ENCODE peak calls at places on chromosome 19, in five cellular contexts. One of them, this sample, is unnamed.

GRCh38 chr19:5960005-5961001 is 17.6 kb downstream of the RANBP3 start:
- DNase-seq in T-helper 1 cell: no peak
- DNase-seq in chondrocyte: no peak
- DNase-seq in CD4-positive, CD25-positive, alpha-beta regulatory T cell: no peak
- DNase-seq in AG04449: no peak
- DNase-seq in this sample: no peak

GRCh38 chr19:51422053-51422448 is 4.6 kb upstream of the SIGLEC10 start:
- DNase-seq in T-helper 1 cell: peak; percentile 70
- DNase-seq in chondrocyte: no peak
- DNase-seq in CD4-positive, CD25-positive, alpha-beta regulatory T cell: peak; percentile 64
- DNase-seq in AG04449: no peak
- DNase-seq in this sample: peak; percentile 53

GRCh38 chr19:16334421-16334820 is 9.8 kb downstream of the KLF2 start:
- DNase-seq in T-helper 1 cell: no peak
- DNase-seq in chondrocyte: no peak
- DNase-seq in CD4-positive, CD25-positive, alpha-beta regulatory T cell: no peak
- DNase-seq in AG04449: no peak
- DNase-seq in this sample: no peak

GRCh38 chr19:1057185-1057857 is 9.6 kb upstream of the ARHGAP45 start:
- DNase-seq in T-helper 1 cell: no peak
- DNase-seq in chondrocyte: no peak
- DNase-seq in CD4-positive, CD25-positive, alpha-beta regulatory T cell: no peak
- DNase-seq in AG04449: no peak
- DNase-seq in this sample: no peak

GRCh38 chr19:13031917-13032623 is 36.8 kb downstream of the NFIX start:
- DNase-seq in T-helper 1 cell: no peak
- DNase-seq in chondrocyte: no peak
- DNase-seq in CD4-positive, CD25-positive, alpha-beta regulatory T cell: no peak
- DNase-seq in AG04449: no peak
- DNase-seq in this sample: no peak

GRCh38 chr19:45922281-45922680 is 7.7 kb upstream of the NANOS2 start:
- DNase-seq in T-helper 1 cell: no peak
- DNase-seq in chondrocyte: no peak
- DNase-seq in CD4-positive, CD25-positive, alpha-beta regulatory T cell: no peak
- DNase-seq in AG04449: no peak
- DNase-seq in this sample: no peak

GRCh38 chr19:35479278-35479677 is 11.0 kb downstream of the KRTDAP start:
- DNase-seq in T-helper 1 cell: no peak
- DNase-seq in chondrocyte: no peak
- DNase-seq in CD4-positive, CD25-positive, alpha-beta regulatory T cell: no peak
- DNase-seq in AG04449: no peak
- DNase-seq in this sample: no peak

GRCh38 chr19:46115396-46116109 is 8.9 kb downstream of the IGFL3 start:
- DNase-seq in T-helper 1 cell: no peak
- DNase-seq in chondrocyte: no peak
- DNase-seq in CD4-positive, CD25-positive, alpha-beta regulatory T cell: no peak
- DNase-seq in AG04449: no peak
- DNase-seq in this sample: no peak

GRCh38 chr19:41862445-41862986 is 2.5 kb downstream of the RPS19 start:
- DNase-seq in T-helper 1 cell: no peak
- DNase-seq in chondrocyte: no peak
- DNase-seq in CD4-positive, CD25-positive, alpha-beta regulatory T cell: no peak
- DNase-seq in AG04449: no peak
- DNase-seq in this sample: no peak

GRCh38 chr19:46428278-46429141 is at the start of gene PNMA8C:
- DNase-seq in T-helper 1 cell: peak; percentile 17
- DNase-seq in chondrocyte: no peak
- DNase-seq in CD4-positive, CD25-positive, alpha-beta regulatory T cell: no peak
- DNase-seq in AG04449: no peak
- DNase-seq in this sample: no peak

GRCh38 chr19:6886272-6886671 is 1.1 kb upstream of the ADGRE1 start:
- DNase-seq in T-helper 1 cell: no peak
- DNase-seq in chondrocyte: no peak
- DNase-seq in CD4-positive, CD25-positive, alpha-beta regulatory T cell: no peak
- DNase-seq in AG04449: no peak
- DNase-seq in this sample: no peak

GRCh38 chr19:39681416-39681815 is 22.9 kb upstream of the LGALS14 start:
- DNase-seq in T-helper 1 cell: no peak
- DNase-seq in chondrocyte: no peak
- DNase-seq in CD4-positive, CD25-positive, alpha-beta regulatory T cell: no peak
- DNase-seq in AG04449: no peak
- DNase-seq in this sample: no peak

GRCh38 chr19:16301999-16302694 is 22.5 kb upstream of the KLF2 start:
- DNase-seq in T-helper 1 cell: no peak
- DNase-seq in chondrocyte: no peak
- DNase-seq in CD4-positive, CD25-positive, alpha-beta regulatory T cell: no peak
- DNase-seq in AG04449: no peak
- DNase-seq in this sample: no peak

GRCh38 chr19:47190167-47190727 is 40.8 kb downstream of the BBC3 start:
- DNase-seq in T-helper 1 cell: peak; percentile 27
- DNase-seq in chondrocyte: peak; percentile 92
- DNase-seq in CD4-positive, CD25-positive, alpha-beta regulatory T cell: peak; percentile 28
- DNase-seq in AG04449: peak; percentile 37
- DNase-seq in this sample: no peak

GRCh38 chr19:33374406-33374703 is 846 bp downstream of the CEBPG start:
- DNase-seq in T-helper 1 cell: no peak
- DNase-seq in chondrocyte: no peak
- DNase-seq in CD4-positive, CD25-positive, alpha-beta regulatory T cell: no peak
- DNase-seq in AG04449: no peak
- DNase-seq in this sample: no peak

GRCh38 chr19:36141039-36141914 is 1.4 kb downstream of the CAPNS1 start:
- DNase-seq in T-helper 1 cell: peak; percentile 79
- DNase-seq in chondrocyte: no peak
- DNase-seq in CD4-positive, CD25-positive, alpha-beta regulatory T cell: peak; percentile 83
- DNase-seq in AG04449: no peak
- DNase-seq in this sample: peak; percentile 89

This sample was measured in effector memory CD4-positive, alpha-beta T cell.